ENCODE peak calls at places on chromosomes 12 and 14, in ten cellular contexts. T is psoas muscle; N is IMR-90; R is breast epithelium; E is CD4-positive, CD25-positive, alpha-beta regulatory T cell; X is Peyer's patch; Y is naive thymus-derived CD4-positive, alpha-beta T cell; L is mammary epithelial cell; Z is astrocyte; M is CD4-positive, alpha-beta memory T cell. B is an unnamed sample. For H3K9me3, the result is how much of the 10 kb centered on the place peaks cover.

GRCh38 chr12:110689002-110689600 is at the start of gene HVCN1:
- DNase-seq in L (no peak), T (peak), X (peak), M (peak), R (no peak), Z (no peak), Y (peak), N (no peak), E (peak), B (peak)

GRCh38 chr12:46452776-46453175 is 80.2 kb upstream of the SLC38A2 start:
- DNase-seq in T (no peak), R (no peak), Z (no peak), L (peak), X (no peak), Y (no peak), M (no peak), N (no peak), E (no peak), B (no peak)

GRCh38 chr14:94624537-94625352 is 12.6 kb downstream of the SERPINA3 start:
- DNase-seq in X (no peak), Z (no peak), T (no peak), Y (no peak), R (no peak), L (no peak), M (no peak), E (no peak), N (no peak), B (no peak)

GRCh38 chr12:93366427-93366826 is 11.3 kb upstream of the NUDT4 start:
- DNase-seq in Z (no peak), L (no peak), X (no peak), Y (no peak), E (no peak), M (no peak), T (no peak), R (no peak), N (no peak), B (no peak)

GRCh38 chr12:15322164-15323054 is at the start of gene PTPRO:
- DNase-seq in X (no peak), Y (no peak), N (no peak), T (peak), E (no peak), Z (peak), R (no peak), L (peak), M (no peak), B (no peak)

GRCh38 chr14:74973003-74973614 is 17.7 kb upstream of the PGF start:
- DNase-seq in Z (peak), R (no peak), Y (no peak), N (peak), X (peak), E (peak), L (no peak), T (peak), M (no peak), B (no peak)

GRCh38 chr12:69916541-69917270 is 91.7 kb downstream of the MYRFL start:
- DNase-seq in T (no peak), X (no peak), R (no peak), Y (no peak), E (no peak), L (no peak), N (no peak), M (no peak), Z (no peak), B (no peak)

GRCh38 chr12:58860050-58860787 is 60.1 kb downstream of the LRIG3 start:
- DNase-seq in E (no peak), Y (no peak), L (no peak), R (no peak), M (no peak), T (no peak), Z (no peak), N (no peak), X (no peak), B (no peak)

GRCh38 chr14:22926316-22926715 is 2.9 kb downstream of the PRMT5 start:
- DNase-seq in N (peak), Y (no peak), X (no peak), L (peak), M (no peak), Z (peak), R (no peak), T (no peak), E (no peak), B (no peak)

GRCh38 chr12:51048601-51049369 is 658 bp downstream of the LETMD1 start:
- DNase-seq in E (peak), Z (no peak), Y (no peak), N (no peak), M (peak), X (no peak), R (no peak), L (peak), T (no peak), B (no peak)

GRCh38 chr12:30795410-30795659 is 40.6 kb upstream of the CAPRIN2 start:
- DNase-seq in Y (no peak), X (no peak), E (no peak), L (no peak), N (no peak), R (no peak), T (no peak), Z (no peak), M (no peak), B (no peak)

GRCh38 chr12:28710882-28711281 is 438.2 kb upstream of the FAR2 start:
- DNase-seq in M (no peak), Z (peak), E (no peak), L (peak), T (no peak), R (no peak), Y (no peak), N (peak), X (no peak), B (no peak)

GRCh38 chr12:96198970-96199369 is 4.8 kb downstream of the ELK3 start:
- DNase-seq in Z (peak), X (no peak), N (peak), R (no peak), E (peak), T (no peak), Y (no peak), M (peak), L (peak), B (no peak)

GRCh38 chr14:23546450-23547035 is 5.0 kb downstream of the ZFHX2 start:
- DNase-seq in R (no peak), Y (no peak), T (no peak), Z (no peak), X (no peak), E (no peak), N (no peak), L (no peak), M (no peak), B (no peak)

GRCh38 chr12:110579889-110580253 is 3.2 kb downstream of the PPTC7 start:
- DNase-seq in M (no peak), N (no peak), Y (no peak), X (no peak), Z (no peak), E (no peak), L (no peak), R (no peak), T (no peak), B (no peak)

GRCh38 chr14:101061411-101062064 is 158.0 kb upstream of the RTL1 start:
- DNase-seq in Z (no peak), L (no peak), X (no peak), R (peak), N (no peak), T (peak), Y (no peak), M (no peak), E (no peak), B (no peak)

GRCh38 chr12:106873983-106874382 is 81.7 kb upstream of the TMEM263 start:
- DNase-seq in T (no peak), X (no peak), Y (no peak), R (no peak), Z (no peak), M (no peak), E (no peak), N (no peak), L (no peak), B (no peak)

GRCh38 chr12:39788235-39788634 is 168.6 kb upstream of the ABCD2 start:
- DNase-seq in X (no peak), N (no peak), R (no peak), E (no peak), Z (no peak), L (peak), T (no peak), M (no peak), Y (no peak), B (no peak)

GRCh38 chr14:24605435-24606190 is 3.9 kb downstream of the GZMH start:
- DNase-seq in Z (no peak), N (no peak), T (no peak), X (peak), M (peak), Y (peak), L (peak), E (peak), R (no peak), B (no peak)

GRCh38 chr12:62260733-62261683 is 804 bp downstream of the USP15 start:
- DNase-seq in R (no peak), M (peak), Z (peak), T (no peak), E (peak), Y (peak), L (peak), X (peak), N (peak), B (no peak)

GRCh38 chr12:57101892-57102695 is 9.1 kb downstream of the STAT6 start:
- DNase-seq in X (no peak), T (no peak), M (no peak), E (no peak), N (peak), R (no peak), Z (no peak), L (no peak), Y (no peak), B (no peak)

GRCh38 chr12:71691504-71692129 is 5.7 kb downstream of the TMEM19 start:
- DNase-seq in Z (no peak), L (no peak), X (no peak), Y (no peak), E (no peak), M (no peak), T (no peak), N (no peak), R (no peak), B (no peak)

GRCh38 chr12:46369095-46369473 is 3.5 kb downstream of the SLC38A2 start:
- DNase-seq in T (no peak), Y (no peak), M (no peak), R (no peak), E (no peak), Z (no peak), L (no peak), N (no peak), X (no peak), B (no peak)

GRCh38 chr14:64074961-64075619 is 219.1 kb downstream of the ESR2 start:
- DNase-seq in M (no peak), R (no peak), E (no peak), N (peak), T (no peak), Z (peak), X (no peak), Y (no peak), L (peak), B (no peak)

GRCh38 chr12:81300454-81300853 is 222.6 kb downstream of the ACSS3 start:
- DNase-seq in R (no peak), Z (peak), L (no peak), X (no peak), Y (no peak), N (no peak), E (no peak), M (no peak), T (no peak), B (no peak)

GRCh38 chr12:56387152-56387551 is 24.5 kb upstream of the APOF start:
- DNase-seq in M (no peak), X (no peak), E (no peak), Y (no peak), R (no peak), L (no peak), Z (peak), N (peak), T (no peak), B (no peak)

GRCh38 chr12:90899456-90900182 is 55.4 kb downstream of the CCER1 start:
- DNase-seq in Y (no peak), T (no peak), X (no peak), L (peak), R (no peak), M (no peak), Z (peak), N (peak), E (no peak), B (no peak)

GRCh38 chr14:23056257-23056955 is 914 bp downstream of the CDH24 start:
- DNase-seq in Z (peak), R (no peak), E (peak), X (peak), Y (peak), N (peak), M (peak), L (peak), T (peak), B (peak)

GRCh38 chr14:93346926-93347721 is at the start of gene COX8C:
- DNase-seq in L (no peak), Y (no peak), X (no peak), M (no peak), E (no peak), Z (no peak), N (no peak), T (no peak), R (no peak), B (no peak)

GRCh38 chr14:66066991-66067788 is 419.0 kb upstream of the CCDC196 start:
- DNase-seq in N (no peak), T (no peak), X (no peak), R (no peak), Y (no peak), Z (peak), M (no peak), L (no peak), E (no peak), B (no peak)

GRCh38 chr14:96100171-96101064 is 61.3 kb downstream of the C14orf132 start:
- DNase-seq in Y (peak), E (peak), X (peak), N (peak), Z (peak), M (peak), T (peak), R (peak), L (peak), B (peak)

GRCh38 chr14:99127651-99128167 is 144.3 kb downstream of the BCL11B start:
- DNase-seq in E (no peak), Z (peak), T (no peak), M (no peak), Y (peak), R (no peak), X (no peak), L (peak), N (no peak), B (peak)

GRCh38 chr12:110577717-110578521 is 5.2 kb downstream of the PPTC7 start:
- DNase-seq in Y (no peak), X (no peak), R (no peak), N (peak), T (no peak), M (peak), L (peak), E (peak), Z (peak), B (no peak)

GRCh38 chr12:104323899-104324298 is 20.4 kb downstream of the EID3 start:
- DNase-seq in T (no peak), X (no peak), M (no peak), R (no peak), Z (no peak), E (no peak), N (no peak), Y (no peak), L (no peak), B (no peak)

GRCh38 chr12:131794061-131794460 is 34.1 kb upstream of the MMP17 start:
- DNase-seq in Z (no peak), N (no peak), T (no peak), R (no peak), X (no peak), E (no peak), L (no peak), M (no peak), Y (no peak), B (no peak)

GRCh38 chr14:90557516-90557915 is 160.7 kb downstream of the CALM1 start:
- DNase-seq in N (no peak), E (no peak), X (no peak), R (no peak), T (peak), L (no peak), M (no peak), Z (no peak), Y (no peak), B (no peak)

GRCh38 chr14:90555126-90556049 is 158.6 kb downstream of the CALM1 start:
- DNase-seq in Z (no peak), N (no peak), X (no peak), R (no peak), L (no peak), E (no peak), T (peak), M (no peak), Y (no peak), B (no peak)

GRCh38 chr14:90556050-90556477 is 159.2 kb downstream of the CALM1 start:
- DNase-seq in E (no peak), L (no peak), Y (no peak), N (no peak), Z (peak), X (no peak), R (no peak), T (peak), M (no peak), B (no peak)

GRCh38 chr14:90558041-90558982 is 161.5 kb downstream of the CALM1 start:
- DNase-seq in Z (no peak), T (peak), E (no peak), L (no peak), X (no peak), R (no peak), M (no peak), Y (no peak), N (no peak), B (no peak)

DNA sequence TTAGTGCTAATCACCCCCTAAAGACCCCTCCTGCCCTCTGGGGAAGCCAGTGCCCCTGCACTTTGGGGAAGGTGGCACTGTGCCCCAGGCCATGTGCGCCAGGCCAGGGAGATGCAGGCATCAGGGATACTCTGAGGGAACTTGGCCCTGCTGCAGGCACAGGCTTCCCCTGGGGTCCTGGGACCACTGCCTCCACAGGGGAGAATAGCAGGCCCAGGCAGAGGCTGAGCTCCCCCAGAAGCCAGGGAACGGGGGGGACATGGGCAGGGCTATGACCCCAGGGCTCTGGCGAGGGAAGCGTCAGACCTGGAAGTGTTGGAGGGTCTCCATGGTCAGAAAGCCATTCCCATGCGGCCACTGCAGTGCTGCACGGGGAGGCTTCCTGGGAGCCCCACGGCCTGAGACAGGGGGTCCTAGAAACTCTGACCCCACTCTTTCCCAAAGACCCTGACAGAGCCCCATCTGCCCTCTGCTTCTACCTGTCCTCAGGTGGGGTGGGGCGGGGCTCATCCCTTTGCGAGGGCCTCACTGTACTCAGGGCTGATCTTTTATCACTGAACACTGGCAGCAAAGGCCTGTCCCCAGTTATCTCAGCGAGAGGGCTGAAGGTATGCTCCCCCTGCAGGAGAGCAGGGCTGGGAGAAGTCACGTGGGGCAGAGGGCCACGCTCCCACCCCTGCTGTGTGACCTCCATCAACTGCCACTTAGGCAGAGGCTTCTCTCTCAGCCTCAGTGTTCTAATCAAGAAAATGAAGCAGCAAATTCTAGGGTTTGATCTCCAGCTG is 160.0 kb downstream of the CALM1 start:
- DNase-seq in Y (no peak), Z (no peak), N (no peak), T (peak), X (no peak), R (no peak), E (no peak), M (no peak), L (no peak), B (no peak)
- H3K27ac ChIP-seq in Y (no peak), Z (no peak), N (no peak), T (no peak), X (no peak), R (no peak), E (no peak), M (no peak), L (no peak), B (peak)

DNA sequence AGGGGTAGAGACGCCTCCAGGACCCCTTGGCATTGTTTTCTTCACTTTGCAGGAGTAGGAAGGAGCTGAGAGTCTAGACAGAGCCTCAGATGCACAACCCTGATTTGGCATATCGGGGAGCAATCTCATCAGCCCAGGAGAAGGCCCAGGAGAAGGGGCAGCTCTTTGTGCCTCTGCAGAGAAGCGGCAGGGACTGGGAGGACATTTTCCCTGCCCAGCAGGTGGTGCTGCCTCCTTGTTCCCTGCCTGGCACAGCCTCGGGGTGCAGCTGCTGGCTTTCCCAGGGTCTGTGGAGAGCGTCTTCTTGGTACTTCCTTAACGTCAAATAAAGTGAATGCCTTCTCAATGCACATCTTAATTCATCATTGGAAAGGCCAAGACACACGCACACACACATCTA is 419.5 kb downstream of the TMEM121 start:
- DNase-seq in Y (peak), L (no peak), M (peak), T (no peak), X (no peak), E (peak), Z (no peak), N (no peak), R (no peak), B (peak)
- H3K9me3 ChIP-seq in Y (under half), L (under half), M (under half), T (under half), X (under half), E (under half), Z (under half), N (under half), R (under half), B (under half)

GRCh38 chr12:2794261-2794735 is 472 bp upstream of the FKBP4 start:
- DNase-seq in E (peak), Z (peak), N (no peak), T (peak), Y (no peak), X (peak), M (no peak), L (peak), R (peak), B (no peak)
- H3K27ac ChIP-seq in E (no peak), Z (no peak), N (peak), T (peak), Y (peak), X (peak), M (peak), L (no peak), R (peak), B (peak)

GRCh38 chr12:132967736-132968135 is 11.6 kb upstream of the ZNF605 start:
- DNase-seq in R (no peak), T (no peak), L (no peak), M (no peak), Y (no peak), N (no peak), Z (no peak), X (no peak), E (no peak), B (no peak)
- H3K9me3 ChIP-seq in R (half or more), T (under half), L (under half), M (under half), Y (under half), N (under half), Z (under half), X (under half), E (under half), B (under half)

DNA sequence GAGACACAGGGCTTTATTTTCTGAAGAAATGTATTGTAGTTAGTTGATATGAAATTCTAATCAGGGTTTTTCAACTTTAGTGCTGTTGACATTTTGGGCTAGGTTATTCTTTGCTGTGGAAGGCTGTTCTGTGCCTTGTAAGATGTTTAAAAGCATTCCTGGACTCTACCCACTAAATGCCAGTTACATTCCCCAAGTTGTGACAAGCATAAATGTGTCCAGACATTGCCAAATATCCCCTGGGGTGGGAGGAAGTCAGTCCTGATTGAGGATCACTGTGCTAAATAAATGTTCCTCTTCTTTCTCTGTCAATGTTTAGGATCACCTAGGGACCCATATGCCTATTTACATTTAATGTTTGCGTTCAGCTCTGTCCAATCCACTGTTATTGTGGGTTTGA is 268.3 kb downstream of the TMTC2 start:
- DNase-seq in L (no peak), E (no peak), T (no peak), X (no peak), N (no peak), Z (no peak), M (no peak), Y (no peak), R (no peak), B (no peak)
- H3K27ac ChIP-seq in L (no peak), E (no peak), T (no peak), X (no peak), N (no peak), Z (no peak), M (no peak), Y (no peak), R (no peak), B (no peak)

GRCh38 chr12:89448951-89449371 is 75.6 kb downstream of the GALNT4 start:
- DNase-seq in L (peak), T (no peak), R (no peak), N (peak), M (no peak), Y (no peak), E (no peak), X (no peak), Z (peak), B (no peak)
- H3K9me3 ChIP-seq in L (under half), T (under half), R (under half), N (under half), M (under half), Y (under half), E (under half), X (under half), Z (under half), B (under half)

GRCh38 chr14:50844397-50844796 is 13.4 kb upstream of the NIN start:
- DNase-seq in R (no peak), X (no peak), N (no peak), Z (no peak), M (no peak), L (no peak), Y (no peak), T (no peak), E (no peak), B (no peak)
- H3K27ac ChIP-seq in R (no peak), X (no peak), N (no peak), Z (no peak), M (no peak), L (no peak), Y (no peak), T (no peak), E (no peak), B (no peak)